ENCODE peak calls at places on chromosomes 12 and 14, in four cellular contexts. One of them, this sample, is unnamed. For H3K4me1, the result is how much of the 10 kb centered on the place peaks cover.

GRCh38 chr12:96271469-96272199 is 77.5 kb downstream of the ELK3 start:
- DNase-seq in adipocyte: no peak
- DNase-seq in GM23338: no peak
- DNase-seq in heart right ventricle: no peak
- DNase-seq in this sample: no peak

GRCh38 chr12:14138495-14138894 is 157.1 kb upstream of the GRIN2B start:
- DNase-seq in adipocyte: no peak
- DNase-seq in GM23338: peak
- DNase-seq in heart right ventricle: no peak
- DNase-seq in this sample: no peak

GRCh38 chr12:119423285-119423684 is 88.8 kb downstream of the CCDC60 start:
- DNase-seq in adipocyte: no peak
- DNase-seq in GM23338: peak
- DNase-seq in heart right ventricle: no peak
- DNase-seq in this sample: no peak

GRCh38 chr12:25995906-25996305 is 37.4 kb downstream of the RASSF8 start:
- DNase-seq in adipocyte: peak
- DNase-seq in GM23338: no peak
- DNase-seq in heart right ventricle: no peak
- DNase-seq in this sample: no peak

GRCh38 chr12:70043490-70044138 is 199.6 kb upstream of the CNOT2 start:
- DNase-seq in adipocyte: no peak
- DNase-seq in GM23338: no peak
- DNase-seq in heart right ventricle: peak
- DNase-seq in this sample: no peak

GRCh38 chr12:6039894-6040601 is 84.4 kb downstream of the VWF start:
- DNase-seq in adipocyte: peak
- DNase-seq in GM23338: peak
- DNase-seq in heart right ventricle: peak
- DNase-seq in this sample: peak

GRCh38 chr12:70364695-70365397 is 1.2 kb upstream of the KCNMB4 start:
- DNase-seq in adipocyte: no peak
- DNase-seq in GM23338: no peak
- DNase-seq in heart right ventricle: no peak
- DNase-seq in this sample: no peak

GRCh38 chr14:97477353-97477752 is 680.2 kb downstream of the VRK1 start:
- DNase-seq in adipocyte: no peak
- DNase-seq in GM23338: no peak
- DNase-seq in heart right ventricle: no peak
- DNase-seq in this sample: no peak

GRCh38 chr12:87704374-87704773 is 324.8 kb downstream of the C12orf50 start:
- DNase-seq in adipocyte: no peak
- DNase-seq in GM23338: no peak
- DNase-seq in heart right ventricle: no peak
- DNase-seq in this sample: no peak

GRCh38 chr14:99043258-99043615 is 228.8 kb downstream of the BCL11B start:
- DNase-seq in adipocyte: no peak
- DNase-seq in GM23338: no peak
- DNase-seq in heart right ventricle: no peak
- DNase-seq in this sample: no peak

GRCh38 chr12:120822832-120823503 is 81.2 kb downstream of the SPPL3 start:
- DNase-seq in adipocyte: no peak
- DNase-seq in GM23338: peak
- DNase-seq in heart right ventricle: no peak
- DNase-seq in this sample: no peak

GRCh38 chr14:101859538-101859902 is 98.0 kb downstream of the PPP2R5C start:
- DNase-seq in adipocyte: no peak
- DNase-seq in GM23338: no peak
- DNase-seq in heart right ventricle: no peak
- DNase-seq in this sample: no peak

GRCh38 chr14:72576258-72576657 is 317.6 kb downstream of the DPF3 start:
- DNase-seq in adipocyte: peak
- DNase-seq in GM23338: no peak
- DNase-seq in heart right ventricle: no peak
- DNase-seq in this sample: no peak

GRCh38 chr14:51554953-51555352 is 96.8 kb upstream of the FRMD6 start:
- DNase-seq in adipocyte: peak
- DNase-seq in GM23338: peak
- DNase-seq in heart right ventricle: no peak
- DNase-seq in this sample: no peak

GRCh38 chr12:92827836-92828431 is 101.2 kb downstream of the EEA1 start:
- DNase-seq in adipocyte: peak
- DNase-seq in GM23338: peak
- DNase-seq in heart right ventricle: no peak
- DNase-seq in this sample: no peak

GRCh38 chr12:19208456-19208855 is 78.9 kb downstream of the PLEKHA5 start:
- DNase-seq in adipocyte: no peak
- DNase-seq in GM23338: no peak
- DNase-seq in heart right ventricle: no peak
- DNase-seq in this sample: no peak

GRCh38 chr12:7373226-7373625 is 69.4 kb downstream of the ACSM4 start:
- DNase-seq in adipocyte: no peak
- DNase-seq in GM23338: no peak
- DNase-seq in heart right ventricle: no peak
- DNase-seq in this sample: no peak

GRCh38 chr12:11719678-11720099 is 70.2 kb downstream of the ETV6 start:
- DNase-seq in adipocyte: peak
- DNase-seq in GM23338: peak
- DNase-seq in heart right ventricle: peak
- DNase-seq in this sample: peak

GRCh38 chr14:98498019-98498885 is 773.7 kb downstream of the BCL11B start:
- DNase-seq in adipocyte: no peak
- DNase-seq in GM23338: no peak
- DNase-seq in heart right ventricle: no peak
- DNase-seq in this sample: no peak

GRCh38 chr14:97486601-97487120 is 689.5 kb downstream of the VRK1 start:
- DNase-seq in adipocyte: no peak
- DNase-seq in GM23338: no peak
- DNase-seq in heart right ventricle: no peak
- DNase-seq in this sample: no peak

DNA sequence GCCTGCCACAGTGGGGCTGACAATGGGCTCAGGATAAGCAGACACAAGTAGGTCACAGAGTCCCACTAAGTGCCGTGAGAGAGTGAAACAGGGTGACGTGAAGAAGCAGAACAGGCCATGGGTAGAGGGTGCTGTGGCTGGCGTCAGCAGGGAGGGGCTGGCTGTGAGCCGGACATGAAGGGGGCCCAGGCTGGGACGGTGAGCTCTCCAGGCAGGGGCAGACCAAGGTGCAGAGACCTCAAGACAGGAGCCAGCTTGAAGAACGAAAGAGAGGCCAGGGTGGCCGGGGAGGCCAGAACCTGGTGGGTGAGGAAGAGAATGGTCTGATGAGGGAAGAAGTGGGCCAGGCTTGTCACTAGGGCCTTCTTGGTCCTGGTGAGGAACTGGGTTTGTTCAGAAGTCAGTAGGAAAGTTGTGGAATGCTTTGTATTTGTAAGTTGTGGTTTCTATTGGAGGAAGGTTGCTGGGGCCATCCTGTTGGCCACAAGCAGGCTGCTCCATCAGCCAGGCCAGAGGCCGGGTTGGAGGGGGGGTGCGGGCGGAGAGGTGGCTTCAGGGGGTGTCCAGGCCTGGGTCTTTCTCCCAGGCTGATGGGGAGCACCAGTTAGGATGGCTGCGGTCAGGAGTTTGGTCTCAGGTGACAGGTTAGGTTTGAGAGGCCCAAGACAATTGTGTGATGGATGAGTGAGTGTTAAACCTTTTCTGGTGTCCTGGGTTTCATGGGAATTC is 21.4 kb upstream of the MLXIP start:
- DNase-seq in adipocyte: no peak
- DNase-seq in GM23338: no peak
- DNase-seq in heart right ventricle: no peak
- DNase-seq in this sample: no peak
- H3K4me1 ChIP-seq in adipocyte: under half
- H3K4me1 ChIP-seq in GM23338: under half
- H3K4me1 ChIP-seq in heart right ventricle: under half
- H3K4me1 ChIP-seq in this sample: under half

DNA sequence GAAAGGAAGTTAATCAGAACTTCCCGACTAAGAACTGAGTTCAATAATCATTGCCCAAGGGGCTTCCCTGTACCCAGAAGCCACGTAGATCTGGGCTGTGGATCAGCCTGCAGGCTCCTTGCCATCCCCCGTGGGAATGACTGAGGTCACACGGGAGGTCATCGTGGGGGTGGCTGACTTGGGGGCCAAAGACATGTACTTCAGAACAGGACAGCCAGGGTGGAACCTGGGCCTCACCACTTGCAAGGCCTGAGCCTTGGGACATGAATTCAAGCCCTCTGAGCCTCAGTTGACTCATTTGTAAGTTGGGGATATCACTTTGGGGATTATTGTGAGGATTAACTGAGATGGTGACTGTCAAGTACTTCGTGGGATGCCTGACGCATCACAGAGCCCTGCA is 221.0 kb downstream of the SLC41A2 start:
- DNase-seq in adipocyte: no peak
- DNase-seq in GM23338: no peak
- DNase-seq in heart right ventricle: no peak
- DNase-seq in this sample: no peak
- H3K4me1 ChIP-seq in adipocyte: under half
- H3K4me1 ChIP-seq in GM23338: under half
- H3K4me1 ChIP-seq in heart right ventricle: half or more
- H3K4me1 ChIP-seq in this sample: under half

DNA sequence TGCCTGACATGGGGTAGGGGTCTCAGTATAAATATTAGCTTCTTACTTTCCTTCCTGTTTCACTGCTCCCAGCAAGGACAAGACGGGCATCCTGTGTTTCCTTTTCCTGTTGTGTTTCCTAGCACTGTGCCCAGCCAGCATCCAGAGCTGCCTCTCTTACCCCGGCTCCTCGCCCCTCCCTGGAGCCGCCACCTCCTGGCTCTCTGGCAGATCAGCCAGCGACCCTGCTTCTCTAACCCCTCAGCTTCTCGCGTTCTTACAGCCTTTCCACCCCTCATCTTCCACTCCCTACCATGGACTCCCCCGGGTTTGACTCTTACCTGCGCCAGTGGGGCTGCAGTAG is 17.8 kb downstream of the HDAC7 start:
- DNase-seq in adipocyte: no peak
- DNase-seq in GM23338: no peak
- DNase-seq in heart right ventricle: no peak
- DNase-seq in this sample: no peak
- H3K4me1 ChIP-seq in adipocyte: half or more
- H3K4me1 ChIP-seq in GM23338: under half
- H3K4me1 ChIP-seq in heart right ventricle: half or more
- H3K4me1 ChIP-seq in this sample: half or more

GRCh38 chr14:22600027-22600426 is 1.9 kb downstream of the ABHD4 start:
- DNase-seq in adipocyte: no peak
- DNase-seq in GM23338: no peak
- DNase-seq in heart right ventricle: no peak
- DNase-seq in this sample: no peak

GRCh38 chr14:22602011-22602410 is 3.9 kb downstream of the ABHD4 start:
- DNase-seq in adipocyte: no peak
- DNase-seq in GM23338: no peak
- DNase-seq in heart right ventricle: no peak
- DNase-seq in this sample: no peak

GRCh38 chr14:22602853-22603252 is 4.8 kb downstream of the ABHD4 start:
- DNase-seq in adipocyte: no peak
- DNase-seq in GM23338: no peak
- DNase-seq in heart right ventricle: no peak
- DNase-seq in this sample: no peak

GRCh38 chr14:22599349-22599748 is 1.2 kb downstream of the ABHD4 start:
- DNase-seq in adipocyte: no peak
- DNase-seq in GM23338: no peak
- DNase-seq in heart right ventricle: no peak
- DNase-seq in this sample: no peak

DNA sequence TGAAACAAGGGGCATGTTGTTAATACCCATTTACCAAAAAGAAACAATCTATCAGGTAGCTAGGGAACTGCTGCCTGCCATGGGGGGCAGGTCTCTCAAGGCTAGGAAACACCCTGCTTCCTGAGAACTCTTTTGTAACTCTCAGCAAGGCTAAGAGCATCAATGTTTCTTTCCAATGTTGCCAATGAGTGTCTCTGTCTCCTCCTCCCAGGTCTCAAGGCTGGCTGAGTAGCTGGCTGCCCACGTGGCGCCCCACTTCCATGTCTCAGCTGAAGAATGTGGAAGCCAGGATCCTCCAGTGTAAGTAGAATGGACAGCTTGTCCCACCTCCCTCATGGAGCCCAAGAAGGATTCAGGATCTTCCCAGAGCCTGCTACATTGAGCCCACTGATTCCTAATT is 3.4 kb downstream of the ABHD4 start:
- DNase-seq in adipocyte: no peak
- DNase-seq in GM23338: no peak
- DNase-seq in heart right ventricle: no peak
- DNase-seq in this sample: no peak
- H3K4me1 ChIP-seq in adipocyte: under half
- H3K4me1 ChIP-seq in GM23338: under half
- H3K4me1 ChIP-seq in heart right ventricle: under half
- H3K4me1 ChIP-seq in this sample: under half

GRCh38 chr12:27539191-27539631 is 15.2 kb downstream of the PPFIBP1 start:
- DNase-seq in adipocyte: peak
- DNase-seq in GM23338: no peak
- DNase-seq in heart right ventricle: no peak
- DNase-seq in this sample: no peak
- H3K4me1 ChIP-seq in adipocyte: under half
- H3K4me1 ChIP-seq in GM23338: under half
- H3K4me1 ChIP-seq in heart right ventricle: half or more
- H3K4me1 ChIP-seq in this sample: half or more

DNA sequence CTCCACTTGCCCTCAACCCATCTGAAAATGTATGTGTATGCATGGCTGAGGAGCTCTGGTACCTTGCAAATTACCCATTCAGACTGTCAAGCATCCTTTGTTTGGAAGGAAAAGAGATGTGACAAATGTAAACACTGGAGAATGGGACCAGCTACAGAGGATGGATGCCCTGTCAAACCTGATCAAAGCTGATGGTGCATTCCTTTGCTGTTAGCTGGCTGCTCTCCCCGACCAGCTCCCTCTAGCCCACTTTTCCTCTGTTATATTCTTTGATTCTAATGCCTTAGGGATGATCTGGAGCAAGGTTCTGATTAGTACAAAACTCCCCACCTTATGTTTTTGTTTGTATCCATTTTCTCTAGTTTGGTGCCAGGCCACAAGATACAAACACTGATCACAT is 310.3 kb downstream of the C12orf75 start:
- DNase-seq in adipocyte: no peak
- DNase-seq in GM23338: no peak
- DNase-seq in heart right ventricle: no peak
- DNase-seq in this sample: no peak
- H3K4me1 ChIP-seq in adipocyte: under half
- H3K4me1 ChIP-seq in GM23338: under half
- H3K4me1 ChIP-seq in heart right ventricle: under half
- H3K4me1 ChIP-seq in this sample: under half

GRCh38 chr12:10708862-10709261 is 14.3 kb downstream of the YBX3 start:
- DNase-seq in adipocyte: no peak
- DNase-seq in GM23338: no peak
- DNase-seq in heart right ventricle: no peak
- DNase-seq in this sample: no peak

GRCh38 chr12:10715491-10715890 is 7.6 kb downstream of the YBX3 start:
- DNase-seq in adipocyte: no peak
- DNase-seq in GM23338: no peak
- DNase-seq in heart right ventricle: no peak
- DNase-seq in this sample: no peak

GRCh38 chr12:10705655-10706054 is 17.5 kb downstream of the YBX3 start:
- DNase-seq in adipocyte: peak
- DNase-seq in GM23338: no peak
- DNase-seq in heart right ventricle: no peak
- DNase-seq in this sample: no peak

GRCh38 chr12:10709808-10710207 is 13.3 kb downstream of the YBX3 start:
- DNase-seq in adipocyte: no peak
- DNase-seq in GM23338: no peak
- DNase-seq in heart right ventricle: no peak
- DNase-seq in this sample: no peak
- H3K4me1 ChIP-seq in adipocyte: under half
- H3K4me1 ChIP-seq in GM23338: under half
- H3K4me1 ChIP-seq in heart right ventricle: under half
- H3K4me1 ChIP-seq in this sample: under half

This sample was measured in heart left ventricle.